ENCODE peak calls at places on chromosomes 11 and 22, in six cellular contexts. Q is RWPE1, I is posterior cingulate gyrus, Z is GM12865, G is activated T-cell treated with anti-CD3 and anti-CD28 coated beads for 1 hour, B is astrocyte of the spinal cord. R is an unnamed sample.

GRCh38 chr22:44340271-44341239 is 27.8 kb upstream of the SHISAL1 start:
- DNase-seq in Q (no peak), B (no peak), I (peak; percentile 39), Z (no peak), G (no peak), R (no peak)

GRCh38 chr11:115676768-115677167 is 172.6 kb upstream of the CADM1 start:
- DNase-seq in G (no peak), B (peak; percentile 74), Q (no peak), I (no peak), Z (no peak), R (no peak)

GRCh38 chr11:64765291-64765803 is 5.6 kb upstream of the PYGM start:
- DNase-seq in G (no peak), Z (no peak), B (no peak), I (no peak), Q (no peak), R (no peak)

GRCh38 chr22:23542933-23543332 is 37.2 kb downstream of the IGLL1 start:
- DNase-seq in I (no peak), Z (no peak), Q (no peak), G (no peak), B (no peak), R (no peak)

GRCh38 chr11:21774212-21774611 is 418.7 kb upstream of the ANO5 start:
- DNase-seq in Q (no peak), Z (no peak), B (no peak), I (peak; percentile 10), G (no peak), R (no peak)

GRCh38 chr11:33829430-33830141 is 55.3 kb upstream of the FBXO3 start:
- DNase-seq in B (peak; percentile 78), G (peak; percentile 36), Q (peak; percentile 72), Z (peak; percentile 75), I (peak; percentile 73), R (peak; percentile 52)

GRCh38 chr11:115678942-115679341 is 174.7 kb upstream of the CADM1 start:
- DNase-seq in B (no peak), G (no peak), Q (no peak), I (no peak), Z (no peak), R (no peak)

GRCh38 chr11:132186699-132187098 is 816.3 kb downstream of the NTM start:
- DNase-seq in Q (no peak), Z (no peak), I (no peak), G (no peak), B (no peak), R (no peak)

GRCh38 chr22:26023104-26023775 is 146.0 kb upstream of the SEZ6L start:
- DNase-seq in I (no peak), Z (no peak), G (no peak), Q (no peak), B (no peak), R (no peak)

GRCh38 chr11:48006301-48006992 is 26.1 kb downstream of the PTPRJ start:
- DNase-seq in B (peak; percentile 77), Z (peak; percentile 88), I (no peak), G (no peak), Q (peak; percentile 41), R (no peak)

GRCh38 chr11:60978546-60979380 is 7.3 kb downstream of the CD6 start:
- DNase-seq in G (no peak), Q (peak; percentile 8), B (no peak), Z (peak; percentile 43), I (no peak), R (no peak)

GRCh38 chr11:75771646-75772410 is 3.2 kb downstream of the DGAT2 start:
- DNase-seq in I (no peak), G (no peak), B (peak; percentile 10), Z (no peak), Q (peak; percentile 60), R (peak; percentile 76)

GRCh38 chr22:21045585-21046294 is at the start of gene LRRC74B:
- DNase-seq in B (peak; percentile 95), Z (peak; percentile 88), I (peak; percentile 90), G (peak; percentile 49), Q (peak; percentile 92), R (peak; percentile 87)

GRCh38 chr11:88523362-88524028 is 186.0 kb upstream of the CTSC start:
- DNase-seq in Z (no peak), B (no peak), I (no peak), Q (peak; percentile 10), G (no peak), R (no peak)

GRCh38 chr11:114271316-114271715 is 24.9 kb upstream of the NNMT start:
- DNase-seq in I (no peak), G (no peak), Z (no peak), Q (no peak), B (no peak), R (no peak)

GRCh38 chr11:75576017-75576416 is 14.0 kb downstream of the SERPINH1 start:
- DNase-seq in I (no peak), B (no peak), G (no peak), Z (no peak), Q (no peak), R (no peak)

GRCh38 chr22:42296883-42297282 is 26.4 kb upstream of the TCF20 start:
- DNase-seq in Q (no peak), B (no peak), Z (no peak), G (no peak), I (no peak), R (no peak)

GRCh38 chr22:17369553-17370035 is 334 bp downstream of the CECR2 start:
- DNase-seq in I (no peak), Q (no peak), G (no peak), Z (peak; percentile 24), B (no peak), R (no peak)

GRCh38 chr11:3136542-3137455 is 28.3 kb downstream of the OSBPL5 start:
- DNase-seq in B (peak; percentile 42), Q (no peak), I (no peak), G (no peak), Z (no peak), R (no peak)

GRCh38 chr11:350723-351255 is 18.5 kb upstream of the B4GALNT4 start:
- DNase-seq in G (no peak), Q (no peak), I (no peak), Z (peak; percentile 78), B (no peak), R (no peak)

GRCh38 chr11:47915407-47916137 is 64.8 kb upstream of the PTPRJ start:
- DNase-seq in Z (peak; percentile 27), Q (no peak), B (no peak), I (no peak), G (no peak), R (peak; percentile 39)

GRCh38 chr11:71212871-71213559 is 39.4 kb downstream of the SHANK2 start:
- DNase-seq in G (no peak), Q (no peak), I (no peak), Z (no peak), B (peak; percentile 4), R (no peak)

GRCh38 chr11:72040497-72041363 is 39.6 kb downstream of the NUMA1 start:
- DNase-seq in B (peak; percentile 97), Z (peak; percentile 75), Q (peak; percentile 85), I (peak; percentile 91), G (peak; percentile 66), R (peak; percentile 94)

GRCh38 chr11:119486691-119487259 is 63.8 kb upstream of the THY1 start:
- DNase-seq in I (no peak), Z (no peak), B (no peak), G (no peak), Q (no peak), R (no peak)

GRCh38 chr11:62823677-62824076 is 8.2 kb downstream of the STX5 start:
- DNase-seq in Q (no peak), B (no peak), Z (no peak), G (no peak), I (no peak), R (no peak)

GRCh38 chr22:41348964-41349484 is 32.7 kb upstream of the TEF start:
- DNase-seq in Q (no peak), I (no peak), Z (no peak), B (no peak), G (no peak), R (no peak)

GRCh38 chr22:19152942-19153883 is 3.1 kb upstream of the GSC2 start:
- DNase-seq in Q (no peak), G (no peak), I (no peak), Z (no peak), B (no peak), R (no peak)

GRCh38 chr11:59187587-59187986 is 15.7 kb downstream of the DTX4 start:
- DNase-seq in G (no peak), B (no peak), Q (no peak), I (no peak), Z (no peak), R (peak; percentile 64)

GRCh38 chr11:10660323-10660722 is 33.2 kb downstream of the IRAG1 start:
- DNase-seq in B (no peak), Z (no peak), G (no peak), Q (no peak), I (no peak), R (no peak)

GRCh38 chr11:65962136-65962564 is 616 bp downstream of the SART1 start:
- DNase-seq in B (no peak), Z (no peak), Q (no peak), G (no peak), I (no peak), R (no peak)

GRCh38 chr11:15968461-15969130 is 387.8 kb downstream of the SOX6 start:
- DNase-seq in B (peak; percentile 28), I (no peak), Q (no peak), Z (no peak), G (no peak), R (no peak)

GRCh38 chr11:72014761-72015320 is 16.1 kb downstream of the IL18BP start:
- DNase-seq in B (no peak), I (no peak), Q (no peak), G (no peak), Z (no peak), R (no peak)

R was measured in lung.